ENCODE peak calls at places on chromosomes 12 and 14, in six cellular contexts. L is prostate gland, A is A549, E is adrenal gland, V is uterus, Y is HCT116. Q is an unnamed sample.

GRCh38 chr14:95252219-95252618 is 67.5 kb downstream of the CLMN start:
- DNase-seq in A (no peak), V (no peak), Y (no peak), L (no peak), E (peak), Q (no peak)

GRCh38 chr12:28057856-28058615 is 85.5 kb upstream of the PTHLH start:
- DNase-seq in L (no peak), Y (no peak), V (no peak), A (no peak), E (no peak), Q (no peak)

GRCh38 chr14:91142214-91142668 is 28.4 kb downstream of the DGLUCY start:
- DNase-seq in Y (no peak), A (no peak), E (no peak), V (no peak), L (no peak), Q (no peak)

GRCh38 chr14:90970167-90970600 is 90.3 kb downstream of the RPS6KA5 start:
- DNase-seq in A (peak), Y (peak), L (no peak), E (no peak), V (no peak), Q (no peak)

GRCh38 chr12:65798903-65799302 is 25.4 kb upstream of the HMGA2 start:
- DNase-seq in V (no peak), Y (no peak), A (no peak), L (no peak), E (no peak), Q (no peak)

GRCh38 chr12:39503445-39503844 is 60.5 kb upstream of the KIF21A start:
- DNase-seq in E (no peak), V (no peak), Y (peak), L (no peak), A (peak), Q (no peak)

GRCh38 chr12:15227004-15227679 is 5.9 kb upstream of the RERG start:
- DNase-seq in L (peak), Y (peak), A (peak), V (peak), E (peak), Q (peak)

GRCh38 chr12:113831016-113831415 is 135.1 kb downstream of the RBM19 start:
- DNase-seq in Y (no peak), V (no peak), L (no peak), A (no peak), E (no peak), Q (no peak)

GRCh38 chr14:77059276-77059934 is 30.9 kb upstream of the IRF2BPL start:
- DNase-seq in Y (peak), E (peak), A (peak), L (no peak), V (no peak), Q (no peak)

GRCh38 chr14:65462411-65462810 is 49.9 kb downstream of the FUT8 start:
- DNase-seq in A (no peak), V (no peak), L (no peak), E (no peak), Y (no peak), Q (no peak)

GRCh38 chr14:52790011-52790755 is 1.2 kb downstream of the GNPNAT1 start:
- DNase-seq in Y (no peak), E (no peak), L (no peak), V (no peak), A (peak), Q (no peak)

GRCh38 chr12:130463259-130463658 is 125.6 kb downstream of the PIWIL1 start:
- DNase-seq in E (no peak), Y (no peak), L (no peak), V (no peak), A (no peak), Q (no peak)

GRCh38 chr14:36662258-36662542 is 540 bp downstream of the PAX9 start:
- DNase-seq in V (no peak), L (no peak), Y (no peak), E (no peak), A (no peak), Q (no peak)

GRCh38 chr12:105935981-105936380 is 202.8 kb downstream of the NUAK1 start:
- DNase-seq in V (no peak), E (no peak), Y (no peak), L (no peak), A (no peak), Q (no peak)

GRCh38 chr12:49920241-49920914 is 16.7 kb upstream of the FAIM2 start:
- DNase-seq in L (no peak), E (no peak), Y (no peak), A (no peak), V (peak), Q (no peak)

GRCh38 chr12:96720363-96720705 is 186.7 kb upstream of the NEDD1 start:
- DNase-seq in E (no peak), V (no peak), Y (no peak), L (peak), A (peak), Q (peak)

GRCh38 chr12:4934651-4935050 is 24.9 kb downstream of the KCNA1 start:
- DNase-seq in V (no peak), Y (no peak), A (no peak), L (no peak), E (no peak), Q (no peak)

GRCh38 chr14:80664576-80664975 is 277.0 kb downstream of the CEP128 start:
- DNase-seq in E (no peak), V (no peak), Y (no peak), A (peak), L (no peak), Q (no peak)

GRCh38 chr12:53062977-53063707 is 13.3 kb downstream of the TNS2 start:
- DNase-seq in A (no peak), V (peak), L (no peak), E (peak), Y (no peak), Q (no peak)

GRCh38 chr12:91332305-91332704 is 149.7 kb upstream of the DCN start:
- DNase-seq in V (no peak), E (no peak), Y (no peak), L (no peak), A (no peak), Q (no peak)

GRCh38 chr12:45763381-45763780 is 33.9 kb downstream of the ARID2 start:
- DNase-seq in A (no peak), E (no peak), L (no peak), V (no peak), Y (no peak), Q (no peak)

GRCh38 chr14:53882684-53883083 is 73.9 kb downstream of the BMP4 start:
- DNase-seq in V (no peak), L (no peak), E (no peak), A (peak), Y (peak), Q (no peak)

GRCh38 chr12:12016284-12017100 is 54.2 kb upstream of the BCL2L14 start:
- DNase-seq in V (no peak), E (peak), A (no peak), Y (no peak), L (no peak), Q (no peak)

GRCh38 chr14:104898195-104898558 is 26.5 kb upstream of the PLD4 start:
- DNase-seq in V (no peak), E (no peak), A (no peak), L (no peak), Y (no peak), Q (no peak)

GRCh38 chr12:130768120-130768519 is 52.0 kb upstream of the RIMBP2 start:
- DNase-seq in L (no peak), V (no peak), A (no peak), Y (no peak), E (no peak), Q (no peak)

GRCh38 chr12:130714591-130715149 is 1.4 kb downstream of the RIMBP2 start:
- DNase-seq in A (no peak), E (peak), L (no peak), Y (no peak), V (peak), Q (no peak)

GRCh38 chr14:44803239-44803905 is 158.4 kb downstream of the KLHL28 start:
- DNase-seq in A (peak), L (no peak), E (no peak), V (no peak), Y (peak), Q (no peak)

GRCh38 chr14:105430535-105430934 is 10.9 kb downstream of the MTA1 start:
- DNase-seq in V (no peak), E (peak), Y (peak), L (no peak), A (peak), Q (no peak)

GRCh38 chr12:132117558-132117875 is 26.6 kb downstream of the DDX51 start:
- DNase-seq in A (peak), V (no peak), E (peak), L (no peak), Y (peak), Q (no peak)

GRCh38 chr12:111074559-111074958 is 154.2 kb upstream of the MYL2 start:
- DNase-seq in V (no peak), Y (no peak), L (peak), E (no peak), A (no peak), Q (no peak)

GRCh38 chr14:89343356-89343755 is 73.7 kb downstream of the FOXN3 start:
- DNase-seq in Y (no peak), L (no peak), A (no peak), V (no peak), E (no peak), Q (no peak)

GRCh38 chr14:41899416-41899815 is 292.7 kb downstream of the LRFN5 start:
- DNase-seq in V (no peak), Y (no peak), E (no peak), A (no peak), L (no peak), Q (no peak)

GRCh38 chr14:73888460-73888725 is 1.7 kb downstream of the ZNF410 start:
- DNase-seq in V (no peak), L (no peak), Y (no peak), E (no peak), A (no peak), Q (no peak)

GRCh38 chr14:25048170-25049126 is 1.5 kb downstream of the STXBP6 start:
- DNase-seq in V (peak), Y (no peak), A (no peak), E (no peak), L (peak), Q (peak)

GRCh38 chr12:45231515-45232145 is 15.7 kb downstream of the ANO6 start:
- DNase-seq in E (no peak), V (no peak), Y (no peak), L (no peak), A (peak), Q (no peak)

DNA sequence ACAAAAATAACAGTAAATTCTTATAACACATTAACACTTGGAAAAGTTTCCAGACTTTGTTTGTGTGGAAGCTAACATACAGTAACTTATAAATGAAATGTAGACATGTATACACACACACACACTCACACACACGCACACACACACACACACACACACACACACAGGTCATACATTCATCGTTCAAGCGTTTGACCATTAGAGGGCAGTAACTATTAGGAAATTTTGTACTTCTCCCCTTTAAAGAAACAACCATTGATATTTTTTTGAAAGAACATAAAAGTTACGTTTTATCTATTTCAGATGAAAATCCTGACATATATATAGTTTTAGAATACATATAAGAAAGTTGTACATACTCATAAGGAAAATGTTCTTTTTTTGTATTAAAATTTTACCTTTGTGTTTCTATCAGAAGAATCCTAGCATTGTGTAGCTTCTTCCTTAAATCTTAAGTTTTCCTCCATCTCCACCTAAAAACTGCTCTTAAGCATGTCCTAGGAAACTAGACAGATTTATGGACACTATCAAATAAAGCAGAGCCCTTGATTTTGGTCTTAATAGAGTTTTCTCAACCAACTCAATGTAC is 29.0 kb downstream of the PTPRQ start:
- DNase-seq in Y (peak), V (no peak), L (no peak), E (no peak), A (peak), Q (no peak)
- TF ChIP-seq CTCF in Y (peak), V (peak), L (peak), E (peak), A (peak), Q (peak)

GRCh38 chr12:90250766-90251165 is 542.1 kb upstream of the ATP2B1 start:
- DNase-seq in E (no peak), L (no peak), V (no peak), Y (no peak), A (no peak), Q (no peak)

GRCh38 chr12:90257927-90258624 is 549.4 kb upstream of the ATP2B1 start:
- DNase-seq in E (no peak), L (no peak), V (no peak), A (no peak), Y (no peak), Q (no peak)

GRCh38 chr12:90253674-90254181 is 545.1 kb upstream of the ATP2B1 start:
- DNase-seq in L (no peak), A (peak), V (no peak), E (peak), Y (peak), Q (peak)

GRCh38 chr12:90250041-90250440 is 541.4 kb upstream of the ATP2B1 start:
- DNase-seq in V (no peak), A (no peak), L (peak), E (no peak), Y (no peak), Q (no peak)

GRCh38 chr12:90253142-90253541 is 544.5 kb upstream of the ATP2B1 start:
- DNase-seq in A (no peak), E (no peak), L (no peak), Y (no peak), V (no peak), Q (no peak)
- H3K4me3 ChIP-seq in A (no peak), E (no peak), L (no peak), Y (no peak), V (no peak), Q (no peak)

GRCh38 chr12:22924391-22924790 is 299.4 kb downstream of the ETNK1 start:
- DNase-seq in E (no peak), Y (no peak), A (no peak), V (no peak), L (no peak), Q (no peak)

GRCh38 chr12:22916241-22916640 is 291.3 kb downstream of the ETNK1 start:
- DNase-seq in L (no peak), V (no peak), A (no peak), Y (no peak), E (no peak), Q (no peak)

GRCh38 chr12:22925593-22925992 is 300.6 kb downstream of the ETNK1 start:
- DNase-seq in L (no peak), A (no peak), Y (no peak), E (no peak), V (no peak), Q (no peak)

GRCh38 chr12:22923768-22924167 is 298.8 kb downstream of the ETNK1 start:
- DNase-seq in A (no peak), Y (no peak), L (no peak), E (no peak), V (no peak), Q (no peak)

GRCh38 chr12:22919883-22920282 is 294.9 kb downstream of the ETNK1 start:
- DNase-seq in L (no peak), E (no peak), A (no peak), Y (no peak), V (no peak), Q (no peak)
- TF ChIP-seq POLR2A in L (no peak), E (no peak), A (no peak), Y (no peak), V (no peak), Q (no peak)

GRCh38 chr12:103964805-103965204 is 867 bp upstream of the TDG start:
- DNase-seq in V (no peak), L (no peak), E (no peak), A (no peak), Y (no peak), Q (no peak)

GRCh38 chr12:103966736-103967135 is 1.1 kb downstream of the TDG start:
- DNase-seq in A (no peak), E (no peak), Y (no peak), V (no peak), L (no peak), Q (no peak)

GRCh38 chr12:103962493-103962892 is 3.2 kb upstream of the TDG start:
- DNase-seq in A (no peak), V (no peak), E (no peak), Y (no peak), L (no peak), Q (no peak)

GRCh38 chr12:103965255-103965589 is 450 bp upstream of the TDG start:
- DNase-seq in A (no peak), E (no peak), L (no peak), Y (no peak), V (no peak), Q (no peak)

DNA sequence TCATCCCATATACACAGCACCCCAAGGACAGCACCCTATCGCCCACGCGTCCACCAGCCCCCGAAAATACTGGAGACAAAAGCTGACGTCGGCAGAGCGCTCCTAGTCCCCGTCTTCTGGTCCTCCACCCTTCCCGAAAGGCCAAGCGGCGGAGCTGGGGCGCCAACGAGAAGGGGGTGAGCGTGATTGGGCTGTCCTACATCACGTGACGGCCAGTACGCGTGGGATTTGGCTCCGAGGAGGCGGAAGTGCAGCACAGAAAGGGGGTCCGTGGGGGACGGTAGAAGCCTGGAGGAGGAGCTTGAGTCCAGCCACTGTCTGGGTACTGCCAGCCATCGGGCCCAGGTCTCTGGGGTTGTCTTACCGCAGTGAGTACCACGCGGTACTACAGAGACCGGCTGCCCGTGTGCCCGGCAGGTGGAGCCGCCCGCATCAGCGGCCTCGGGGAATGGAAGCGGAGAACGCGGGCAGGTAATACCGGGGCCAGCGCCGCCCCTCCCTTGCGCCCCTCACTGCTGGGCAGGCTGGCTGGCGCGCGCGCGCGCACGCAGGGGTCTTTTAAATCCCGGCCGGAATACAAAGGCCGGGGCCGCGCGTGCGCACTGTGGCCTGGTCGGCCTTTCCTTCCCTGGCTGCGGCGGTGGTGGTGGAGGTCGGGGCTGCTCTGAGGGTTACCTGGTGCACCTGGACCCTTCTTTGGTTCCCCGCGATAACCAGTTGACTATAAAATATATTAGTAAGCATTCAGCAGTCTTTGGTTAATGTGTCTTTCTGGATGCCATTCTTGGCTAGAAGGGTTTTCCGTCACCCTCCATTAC is at the start of gene TDG:
- DNase-seq in V (peak), Y (peak), L (peak), A (peak), E (peak), Q (peak)
- TF ChIP-seq CTCF in V (peak), Y (peak), L (peak), A (no peak), E (no peak), Q (peak)

Q was measured in transverse colon.